ENCODE peak calls at places on chromosomes 7 and 10, in five cellular contexts. C, R, M, O and Z are unnamed samples. For H3K4me1, the result is how much of the 10 kb centered on the place peaks cover.

GRCh38 chr10:48798486-48799254 is 114.0 kb downstream of the WDFY4 start:
- DNase-seq in C (no peak), R (no peak), M (no peak), O (no peak), Z (no peak)

GRCh38 chr10:59578741-59579140 is 130.9 kb downstream of the SLC16A9 start:
- DNase-seq in C (no peak), R (no peak), M (no peak), O (no peak), Z (no peak)

GRCh38 chr7:111092406-111093160 is 1.7 kb downstream of the LRRN3 start:
- DNase-seq in C (no peak), R (no peak), M (no peak), O (no peak), Z (no peak)

GRCh38 chr10:102254426-102254825 is 9.1 kb downstream of the GBF1 start:
- DNase-seq in C (no peak), R (no peak), M (no peak), O (no peak), Z (no peak)

GRCh38 chr10:24457661-24458318 is 248.9 kb downstream of the KIAA1217 start:
- DNase-seq in C (no peak), R (no peak), M (peak), O (peak), Z (no peak)

GRCh38 chr10:102274062-102274461 is 28.7 kb downstream of the GBF1 start:
- DNase-seq in C (no peak), R (no peak), M (no peak), O (no peak), Z (no peak)

GRCh38 chr10:14758994-14759664 is 15.6 kb downstream of the FAM107B start:
- DNase-seq in C (no peak), R (peak), M (peak), O (peak), Z (no peak)

GRCh38 chr7:25031432-25031831 is 51.5 kb upstream of the OSBPL3 start:
- DNase-seq in C (no peak), R (no peak), M (no peak), O (no peak), Z (no peak)

GRCh38 chr7:22400933-22401553 is 44.1 kb upstream of the RAPGEF5 start:
- DNase-seq in C (no peak), R (no peak), M (no peak), O (no peak), Z (no peak)

GRCh38 chr7:54674891-54675290 is 84.1 kb downstream of the SEC61G start:
- DNase-seq in C (no peak), R (no peak), M (no peak), O (no peak), Z (no peak)

GRCh38 chr10:61397175-61397986 is 55.8 kb downstream of the TMEM26 start:
- DNase-seq in C (no peak), R (no peak), M (no peak), O (peak), Z (no peak)

GRCh38 chr10:5679606-5680005 is 5.0 kb upstream of the TASOR2 start:
- DNase-seq in C (no peak), R (no peak), M (no peak), O (no peak), Z (no peak)

DNA sequence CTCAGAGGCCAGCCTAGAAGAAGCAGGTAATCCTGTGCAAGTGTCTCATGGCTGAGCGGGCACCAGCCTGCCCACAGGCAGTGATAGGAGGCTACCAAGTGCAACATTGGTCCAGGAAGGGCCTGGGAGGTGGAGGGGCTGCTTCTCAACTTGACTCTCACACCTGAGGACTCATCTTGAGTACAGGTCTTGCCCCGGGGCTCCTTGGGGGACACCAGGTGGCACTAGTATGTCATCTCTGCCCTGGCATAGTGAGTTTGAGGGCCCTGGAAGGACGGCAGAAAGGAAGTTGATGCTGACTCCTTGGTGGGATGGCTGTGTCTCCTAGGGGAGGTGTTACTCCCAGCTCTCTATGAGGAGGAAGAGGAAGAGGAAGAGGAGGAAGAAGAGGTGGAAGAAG is 2.3 kb downstream of the CCDC136 start:
- DNase-seq in C (no peak), R (no peak), M (no peak), O (peak), Z (peak)
- TF ChIP-seq CTCF in C (peak), R (no peak), M (no peak), O (peak), Z (no peak)

DNA sequence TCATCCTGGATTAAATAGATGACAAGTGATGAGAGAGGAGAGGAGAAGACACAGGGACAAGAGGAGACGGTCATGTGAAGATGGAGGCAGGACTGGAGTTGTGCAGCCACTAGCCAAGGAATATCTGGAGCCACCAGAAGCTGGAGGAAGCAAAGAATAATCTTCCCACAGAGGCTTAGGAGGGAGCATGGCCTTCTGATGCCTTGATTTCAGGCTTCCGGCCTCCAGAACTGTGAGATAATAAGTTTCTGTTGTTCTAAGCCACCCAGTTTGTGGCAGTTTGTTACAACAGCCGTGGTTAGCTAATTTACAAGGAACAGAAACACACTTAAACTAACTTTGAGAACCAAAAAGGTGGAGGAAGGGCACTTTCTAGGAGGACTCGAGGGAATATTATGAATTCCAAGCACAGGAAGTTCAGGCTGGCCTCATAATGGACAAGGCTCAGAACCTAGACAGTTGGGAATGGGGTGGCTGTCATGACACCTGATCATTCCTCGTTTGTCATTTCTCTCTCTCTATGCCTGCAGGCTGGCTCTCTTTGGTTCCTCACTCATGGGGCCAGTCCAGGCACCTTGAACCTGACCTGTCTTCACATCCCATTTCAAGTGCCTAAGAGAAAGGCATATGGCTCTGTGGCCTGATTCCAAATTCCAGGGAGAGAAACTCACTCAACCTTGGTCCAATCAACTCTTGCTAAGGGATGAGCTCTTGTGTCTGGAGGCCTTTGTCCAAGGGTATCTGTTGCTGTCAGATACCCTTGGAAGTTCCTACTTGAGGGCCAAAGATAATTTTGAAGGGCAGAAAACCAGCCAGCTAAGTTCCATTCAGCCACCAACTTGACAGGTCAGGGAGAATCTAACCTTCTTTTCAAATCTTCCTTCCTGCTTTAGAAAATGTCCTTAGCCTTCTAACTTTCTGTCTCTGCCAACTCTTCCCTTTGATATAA is 33.5 kb upstream of the PDZD8 start:
- DNase-seq in C (no peak), R (no peak), M (no peak), O (no peak), Z (no peak)
- H3K4me1 ChIP-seq in C (under half), R (under half), M (under half), O (under half), Z (under half)

GRCh38 chr10:31706921-31707571 is 221.6 kb downstream of the ARHGAP12 start:
- DNase-seq in C (no peak), R (no peak), M (no peak), O (no peak), Z (no peak)
- H3K4me3 ChIP-seq in C (no peak), R (no peak), M (no peak), O (no peak), Z (no peak)

GRCh38 chr7:73742338-73742752 is 3.7 kb upstream of the ABHD11 start:
- DNase-seq in C (no peak), R (peak), M (no peak), O (no peak), Z (no peak)
- TF ChIP-seq CTCF in C (no peak), R (no peak), M (no peak), O (no peak), Z (no peak)